ENCODE peak calls at places on chromosomes 6 and 20, in five cellular contexts. One of them, this sample, is unnamed.

GRCh38 chr6:40325041-40325440 is 262.1 kb downstream of the LRFN2 start:
- DNase-seq in GM23338: no peak
- DNase-seq in GM23248: no peak
- DNase-seq in MM.1S: no peak
- DNase-seq in SK-N-SH: no peak
- DNase-seq in this sample: no peak

GRCh38 chr6:146913842-146914562 is 290.2 kb upstream of the STXBP5 start:
- DNase-seq in GM23338: peak; percentile 80
- DNase-seq in GM23248: peak; percentile 97
- DNase-seq in MM.1S: no peak
- DNase-seq in SK-N-SH: peak; percentile 10
- DNase-seq in this sample: peak; percentile 91

GRCh38 chr6:3296537-3297453 is 38.0 kb downstream of the PSMG4 start:
- DNase-seq in GM23338: no peak
- DNase-seq in GM23248: no peak
- DNase-seq in MM.1S: no peak
- DNase-seq in SK-N-SH: no peak
- DNase-seq in this sample: no peak

GRCh38 chr6:100464910-100465700 is at the start of gene SIM1:
- DNase-seq in GM23338: peak; percentile 96
- DNase-seq in GM23248: peak; percentile 94
- DNase-seq in MM.1S: no peak
- DNase-seq in SK-N-SH: peak; percentile 92
- DNase-seq in this sample: peak; percentile 73

GRCh38 chr20:3908667-3909066 is 19.5 kb downstream of the PANK2 start:
- DNase-seq in GM23338: no peak
- DNase-seq in GM23248: no peak
- DNase-seq in MM.1S: no peak
- DNase-seq in SK-N-SH: no peak
- DNase-seq in this sample: no peak

GRCh38 chr6:169962604-169963469 is 211.4 kb downstream of the ERMARD start:
- DNase-seq in GM23338: no peak
- DNase-seq in GM23248: no peak
- DNase-seq in MM.1S: no peak
- DNase-seq in SK-N-SH: peak; percentile 16
- DNase-seq in this sample: no peak

GRCh38 chr6:157236040-157236725 is 87.1 kb downstream of the TMEM242 start:
- DNase-seq in GM23338: peak; percentile 43
- DNase-seq in GM23248: peak; percentile 23
- DNase-seq in MM.1S: no peak
- DNase-seq in SK-N-SH: no peak
- DNase-seq in this sample: no peak

GRCh38 chr6:148599967-148600426 is 146.8 kb upstream of the UST start:
- DNase-seq in GM23338: peak; percentile 97
- DNase-seq in GM23248: no peak
- DNase-seq in MM.1S: no peak
- DNase-seq in SK-N-SH: no peak
- DNase-seq in this sample: peak; percentile 28

GRCh38 chr6:1321715-1322114 is 9.8 kb downstream of the FOXQ1 start:
- DNase-seq in GM23338: no peak
- DNase-seq in GM23248: peak; percentile 67
- DNase-seq in MM.1S: no peak
- DNase-seq in SK-N-SH: no peak
- DNase-seq in this sample: no peak

GRCh38 chr20:50913976-50914375 is 17.3 kb downstream of the ADNP start:
- DNase-seq in GM23338: no peak
- DNase-seq in GM23248: peak; percentile 80
- DNase-seq in MM.1S: no peak
- DNase-seq in SK-N-SH: no peak
- DNase-seq in this sample: no peak

GRCh38 chr6:90217621-90218496 is 78.8 kb downstream of the BACH2 start:
- DNase-seq in GM23338: no peak
- DNase-seq in GM23248: no peak
- DNase-seq in MM.1S: no peak
- DNase-seq in SK-N-SH: no peak
- DNase-seq in this sample: no peak

GRCh38 chr6:104459543-104459942 is 400.2 kb downstream of the HACE1 start:
- DNase-seq in GM23338: no peak
- DNase-seq in GM23248: no peak
- DNase-seq in MM.1S: peak; percentile 53
- DNase-seq in SK-N-SH: no peak
- DNase-seq in this sample: no peak

GRCh38 chr6:89970072-89970471 is 75.8 kb downstream of the GJA10 start:
- DNase-seq in GM23338: no peak
- DNase-seq in GM23248: no peak
- DNase-seq in MM.1S: no peak
- DNase-seq in SK-N-SH: no peak
- DNase-seq in this sample: no peak

GRCh38 chr6:7087066-7087465 is 20.7 kb upstream of the RREB1 start:
- DNase-seq in GM23338: peak; percentile 65
- DNase-seq in GM23248: peak; percentile 64
- DNase-seq in MM.1S: peak; percentile 51
- DNase-seq in SK-N-SH: no peak
- DNase-seq in this sample: no peak

GRCh38 chr6:161918154-161918553 is 644.3 kb upstream of the AGPAT4 start:
- DNase-seq in GM23338: no peak
- DNase-seq in GM23248: peak; percentile 29
- DNase-seq in MM.1S: peak; percentile 24
- DNase-seq in SK-N-SH: no peak
- DNase-seq in this sample: no peak

GRCh38 chr20:37804584-37805566 is 98.1 kb upstream of the VSTM2L start:
- DNase-seq in GM23338: no peak
- DNase-seq in GM23248: no peak
- DNase-seq in MM.1S: no peak
- DNase-seq in SK-N-SH: peak; percentile 52
- DNase-seq in this sample: no peak

GRCh38 chr20:4697189-4697873 is 24.4 kb upstream of the PRND start:
- DNase-seq in GM23338: no peak
- DNase-seq in GM23248: no peak
- DNase-seq in MM.1S: no peak
- DNase-seq in SK-N-SH: no peak
- DNase-seq in this sample: no peak

GRCh38 chr6:143664171-143664570 is 13.6 kb upstream of the PHACTR2 start:
- DNase-seq in GM23338: no peak
- DNase-seq in GM23248: no peak
- DNase-seq in MM.1S: no peak
- DNase-seq in SK-N-SH: no peak
- DNase-seq in this sample: no peak
- H3K36me3 ChIP-seq in GM23338: peaks cover 7% of the 10 kb centered on the region
- H3K36me3 ChIP-seq in GM23248: no peaks in the 10 kb centered on the region
- H3K36me3 ChIP-seq in MM.1S: no peaks in the 10 kb centered on the region
- H3K36me3 ChIP-seq in SK-N-SH: no peaks in the 10 kb centered on the region
- H3K36me3 ChIP-seq in this sample: no peaks in the 10 kb centered on the region

DNA sequence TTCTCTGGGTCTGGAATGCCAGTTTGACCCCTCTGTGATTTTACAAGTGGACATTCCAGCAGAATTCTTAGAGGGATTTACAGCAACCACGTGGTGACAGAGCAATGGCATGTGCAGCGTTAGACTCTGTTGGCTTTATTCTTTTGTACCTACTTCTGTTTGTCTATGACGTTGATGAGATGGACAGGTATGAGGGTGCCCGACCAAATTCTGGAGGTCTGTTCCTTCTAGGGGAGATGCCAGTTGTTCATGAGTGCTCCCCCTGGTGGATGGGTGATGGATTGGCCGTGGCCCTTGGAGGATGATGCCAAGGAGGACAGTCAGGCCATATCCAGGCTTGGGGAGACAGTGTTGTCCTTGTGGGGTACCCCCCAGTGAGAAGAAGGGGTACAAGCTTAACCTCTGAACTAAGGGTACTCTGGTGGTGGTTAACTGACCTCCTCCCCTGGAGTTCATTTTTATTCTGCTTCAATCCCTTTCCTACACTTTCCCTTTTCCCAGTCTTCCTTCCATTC is 198.6 kb downstream of the DTNBP1 start:
- DNase-seq in GM23338: peak; percentile 77
- DNase-seq in GM23248: no peak
- DNase-seq in MM.1S: peak; percentile 22
- DNase-seq in SK-N-SH: no peak
- DNase-seq in this sample: no peak
- TF ChIP-seq EZH2phosphoT487 in GM23338: no peak
- TF ChIP-seq EZH2phosphoT487 in GM23248: no peak
- TF ChIP-seq EZH2phosphoT487 in MM.1S: no peak
- TF ChIP-seq EZH2phosphoT487 in SK-N-SH: no peak
- TF ChIP-seq EZH2phosphoT487 in this sample: no peak

GRCh38 chr6:27816906-27817305 is 95.3 kb downstream of the OR2B2 start:
- DNase-seq in GM23338: no peak
- DNase-seq in GM23248: no peak
- DNase-seq in MM.1S: peak; percentile 5
- DNase-seq in SK-N-SH: no peak
- DNase-seq in this sample: no peak
- H3K4me1 ChIP-seq in GM23338: peaks cover 3% of the 10 kb centered on the region
- H3K4me1 ChIP-seq in GM23248: no peaks in the 10 kb centered on the region
- H3K4me1 ChIP-seq in MM.1S: peaks cover 23% of the 10 kb centered on the region
- H3K4me1 ChIP-seq in SK-N-SH: peaks cover 4% of the 10 kb centered on the region
- H3K4me1 ChIP-seq in this sample: peaks cover 2% of the 10 kb centered on the region

DNA sequence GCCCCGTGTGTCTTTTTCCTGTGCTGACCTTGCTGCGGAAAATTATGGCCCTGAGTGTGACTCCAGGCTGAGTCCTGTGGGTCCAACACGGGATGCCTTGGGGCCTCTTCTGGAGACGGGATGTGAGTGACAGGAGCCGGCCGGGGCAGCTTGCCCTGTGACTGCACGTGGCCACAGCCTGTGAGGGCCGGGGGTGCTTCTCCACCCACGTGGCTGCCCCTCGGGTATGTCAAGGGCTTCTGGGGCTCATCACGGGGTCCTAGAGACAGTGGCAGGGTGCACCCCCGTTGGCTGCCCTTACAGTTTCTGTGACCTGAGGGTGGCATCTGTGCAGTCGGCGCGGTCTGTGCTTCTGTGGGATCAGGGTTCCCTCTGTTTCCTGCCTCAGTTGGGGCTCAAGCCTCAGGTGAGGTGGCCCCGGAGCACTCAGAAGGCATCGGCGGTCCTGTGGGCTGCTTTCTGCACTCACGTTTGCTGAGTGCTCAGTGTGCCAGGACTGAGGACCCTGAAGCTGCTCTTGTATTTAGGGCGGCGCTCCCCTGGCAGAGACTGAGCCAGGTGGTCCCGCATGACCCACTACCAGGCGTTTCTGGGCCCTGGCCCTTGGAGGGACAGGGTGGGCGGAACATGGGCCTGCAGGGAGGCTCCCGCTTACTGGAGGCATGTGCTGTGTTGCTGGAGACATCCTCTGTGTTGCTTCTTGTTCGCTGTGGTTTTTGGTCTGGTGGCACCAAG is 5.4 kb downstream of the RTEL1 start:
- DNase-seq in GM23338: no peak
- DNase-seq in GM23248: no peak
- DNase-seq in MM.1S: no peak
- DNase-seq in SK-N-SH: no peak
- DNase-seq in this sample: no peak
- H3K36me3 ChIP-seq in GM23338: no peaks in the 10 kb centered on the region
- H3K36me3 ChIP-seq in GM23248: no peaks in the 10 kb centered on the region
- H3K36me3 ChIP-seq in MM.1S: no peaks in the 10 kb centered on the region
- H3K36me3 ChIP-seq in SK-N-SH: peaks cover 60% of the 10 kb centered on the region
- H3K36me3 ChIP-seq in this sample: no peaks in the 10 kb centered on the region

GRCh38 chr6:33441457-33441856 is 12.9 kb upstream of the ZBTB9 start:
- DNase-seq in GM23338: no peak
- DNase-seq in GM23248: no peak
- DNase-seq in MM.1S: no peak
- DNase-seq in SK-N-SH: peak; percentile 9
- DNase-seq in this sample: no peak
- TF ChIP-seq EZH2phosphoT487 in GM23338: no peak
- TF ChIP-seq EZH2phosphoT487 in GM23248: no peak
- TF ChIP-seq EZH2phosphoT487 in MM.1S: no peak
- TF ChIP-seq EZH2phosphoT487 in SK-N-SH: no peak
- TF ChIP-seq EZH2phosphoT487 in this sample: no peak